ENCODE peak calls at places on chromosomes 13 and 19, in eight cellular contexts. One of them, this sample, is unnamed.

GRCh38 chr13:44331446-44331845 is 42.2 kb upstream of the SERP2 start:
- DNase-seq in kidney: no peak
- DNase-seq in CD8-positive, alpha-beta T cell: no peak
- DNase-seq in SK-N-SH: no peak
- DNase-seq in spleen: no peak
- DNase-seq in body of pancreas: no peak
- DNase-seq in left ventricle myocardium inferior: no peak
- DNase-seq in Panc1: no peak
- DNase-seq in this sample: no peak

GRCh38 chr19:2634228-2634951 is 68.1 kb downstream of the GNG7 start:
- DNase-seq in spleen: peak; percentile 85
- DNase-seq in CD8-positive, alpha-beta T cell: no peak
- DNase-seq in kidney: no peak
- DNase-seq in left ventricle myocardium inferior: peak; percentile 70
- DNase-seq in Panc1: no peak
- DNase-seq in SK-N-SH: no peak
- DNase-seq in body of pancreas: peak; percentile 83
- DNase-seq in this sample: peak; percentile 89

GRCh38 chr19:49749055-49749716 is 13.9 kb downstream of the TSKS start:
- DNase-seq in CD8-positive, alpha-beta T cell: no peak
- DNase-seq in kidney: no peak
- DNase-seq in spleen: no peak
- DNase-seq in SK-N-SH: peak; percentile 58
- DNase-seq in Panc1: no peak
- DNase-seq in body of pancreas: no peak
- DNase-seq in left ventricle myocardium inferior: no peak
- DNase-seq in this sample: no peak

GRCh38 chr19:49635530-49636229 is 4.3 kb downstream of the RRAS start:
- DNase-seq in spleen: no peak
- DNase-seq in Panc1: no peak
- DNase-seq in CD8-positive, alpha-beta T cell: no peak
- DNase-seq in body of pancreas: no peak
- DNase-seq in kidney: no peak
- DNase-seq in SK-N-SH: no peak
- DNase-seq in left ventricle myocardium inferior: no peak
- DNase-seq in this sample: no peak

GRCh38 chr13:22940736-22941135 is 240.0 kb upstream of the SGCG start:
- DNase-seq in left ventricle myocardium inferior: no peak
- DNase-seq in body of pancreas: no peak
- DNase-seq in spleen: no peak
- DNase-seq in kidney: peak; percentile 46
- DNase-seq in SK-N-SH: no peak
- DNase-seq in Panc1: no peak
- DNase-seq in CD8-positive, alpha-beta T cell: no peak
- DNase-seq in this sample: no peak

GRCh38 chr19:31881988-31882387 is 463.4 kb upstream of the ZNF507 start:
- DNase-seq in spleen: no peak
- DNase-seq in CD8-positive, alpha-beta T cell: no peak
- DNase-seq in body of pancreas: no peak
- DNase-seq in Panc1: no peak
- DNase-seq in left ventricle myocardium inferior: no peak
- DNase-seq in kidney: no peak
- DNase-seq in SK-N-SH: no peak
- DNase-seq in this sample: no peak

GRCh38 chr19:3617463-3617862 is 9.1 kb downstream of the CACTIN start:
- DNase-seq in left ventricle myocardium inferior: no peak
- DNase-seq in Panc1: no peak
- DNase-seq in spleen: no peak
- DNase-seq in kidney: no peak
- DNase-seq in SK-N-SH: no peak
- DNase-seq in CD8-positive, alpha-beta T cell: peak; percentile 28
- DNase-seq in body of pancreas: no peak
- DNase-seq in this sample: no peak

GRCh38 chr13:31835932-31836331 is 96.6 kb downstream of the RXFP2 start:
- DNase-seq in Panc1: no peak
- DNase-seq in spleen: no peak
- DNase-seq in SK-N-SH: no peak
- DNase-seq in kidney: no peak
- DNase-seq in left ventricle myocardium inferior: no peak
- DNase-seq in CD8-positive, alpha-beta T cell: no peak
- DNase-seq in body of pancreas: no peak
- DNase-seq in this sample: no peak

GRCh38 chr19:42596391-42597071 is 1.8 kb upstream of the CEACAM8 start:
- DNase-seq in left ventricle myocardium inferior: no peak
- DNase-seq in SK-N-SH: peak; percentile 70
- DNase-seq in Panc1: peak; percentile 39
- DNase-seq in body of pancreas: peak; percentile 18
- DNase-seq in CD8-positive, alpha-beta T cell: peak; percentile 48
- DNase-seq in spleen: peak; percentile 87
- DNase-seq in kidney: peak; percentile 69
- DNase-seq in this sample: peak; percentile 59

GRCh38 chr13:39105110-39105509 is 66.9 kb downstream of the NHLRC3 start:
- DNase-seq in Panc1: no peak
- DNase-seq in kidney: no peak
- DNase-seq in left ventricle myocardium inferior: no peak
- DNase-seq in SK-N-SH: peak; percentile 3
- DNase-seq in spleen: no peak
- DNase-seq in body of pancreas: no peak
- DNase-seq in CD8-positive, alpha-beta T cell: no peak
- DNase-seq in this sample: no peak

GRCh38 chr19:42567567-42567966 is 27.2 kb downstream of the CEACAM8 start:
- DNase-seq in Panc1: no peak
- DNase-seq in left ventricle myocardium inferior: no peak
- DNase-seq in spleen: no peak
- DNase-seq in kidney: no peak
- DNase-seq in SK-N-SH: no peak
- DNase-seq in CD8-positive, alpha-beta T cell: no peak
- DNase-seq in body of pancreas: no peak
- DNase-seq in this sample: no peak

GRCh38 chr19:13839193-13839937 is 37.6 kb upstream of the NANOS3 start:
- DNase-seq in spleen: peak; percentile 98
- DNase-seq in body of pancreas: peak; percentile 80
- DNase-seq in SK-N-SH: peak; percentile 91
- DNase-seq in Panc1: no peak
- DNase-seq in left ventricle myocardium inferior: peak; percentile 95
- DNase-seq in kidney: peak; percentile 96
- DNase-seq in CD8-positive, alpha-beta T cell: peak; percentile 81
- DNase-seq in this sample: peak; percentile 91

GRCh38 chr19:14149509-14149994 is 13.2 kb upstream of the ASF1B start:
- DNase-seq in left ventricle myocardium inferior: peak; percentile 85
- DNase-seq in SK-N-SH: peak; percentile 77
- DNase-seq in kidney: peak; percentile 94
- DNase-seq in Panc1: no peak
- DNase-seq in CD8-positive, alpha-beta T cell: peak; percentile 57
- DNase-seq in spleen: peak; percentile 87
- DNase-seq in body of pancreas: peak; percentile 34
- DNase-seq in this sample: peak; percentile 76

GRCh38 chr13:107882708-107883560 is 332.4 kb downstream of the LIG4 start:
- DNase-seq in body of pancreas: no peak
- DNase-seq in left ventricle myocardium inferior: no peak
- DNase-seq in spleen: no peak
- DNase-seq in kidney: no peak
- DNase-seq in CD8-positive, alpha-beta T cell: no peak
- DNase-seq in SK-N-SH: no peak
- DNase-seq in Panc1: no peak
- DNase-seq in this sample: no peak

GRCh38 chr13:89380101-89380500 is 1708.9 kb downstream of the SLITRK5 start:
- DNase-seq in spleen: no peak
- DNase-seq in SK-N-SH: no peak
- DNase-seq in CD8-positive, alpha-beta T cell: no peak
- DNase-seq in Panc1: no peak
- DNase-seq in left ventricle myocardium inferior: no peak
- DNase-seq in kidney: no peak
- DNase-seq in body of pancreas: peak; percentile 14
- DNase-seq in this sample: no peak

GRCh38 chr13:31929031-31929770 is 102.4 kb upstream of the FRY start:
- DNase-seq in Panc1: no peak
- DNase-seq in SK-N-SH: no peak
- DNase-seq in kidney: no peak
- DNase-seq in spleen: no peak
- DNase-seq in CD8-positive, alpha-beta T cell: no peak
- DNase-seq in body of pancreas: no peak
- DNase-seq in left ventricle myocardium inferior: no peak
- DNase-seq in this sample: no peak

GRCh38 chr13:26950968-26951367 is 190.4 kb upstream of the GPR12 start:
- DNase-seq in spleen: no peak
- DNase-seq in kidney: no peak
- DNase-seq in Panc1: no peak
- DNase-seq in left ventricle myocardium inferior: no peak
- DNase-seq in CD8-positive, alpha-beta T cell: no peak
- DNase-seq in body of pancreas: no peak
- DNase-seq in SK-N-SH: no peak
- DNase-seq in this sample: no peak

GRCh38 chr19:3632739-3633558 is 6.4 kb upstream of the CACTIN start:
- DNase-seq in SK-N-SH: no peak
- DNase-seq in Panc1: no peak
- DNase-seq in left ventricle myocardium inferior: no peak
- DNase-seq in spleen: no peak
- DNase-seq in kidney: no peak
- DNase-seq in body of pancreas: no peak
- DNase-seq in CD8-positive, alpha-beta T cell: no peak
- DNase-seq in this sample: no peak

GRCh38 chr13:30373727-30374126 is 48.6 kb upstream of the UBE2L5 start:
- DNase-seq in CD8-positive, alpha-beta T cell: peak; percentile 26
- DNase-seq in SK-N-SH: no peak
- DNase-seq in left ventricle myocardium inferior: no peak
- DNase-seq in Panc1: no peak
- DNase-seq in spleen: peak; percentile 88
- DNase-seq in kidney: no peak
- DNase-seq in body of pancreas: no peak
- DNase-seq in this sample: peak; percentile 51

GRCh38 chr13:113666324-113666660 is 727 bp upstream of the GRK1 start:
- DNase-seq in CD8-positive, alpha-beta T cell: peak; percentile 1
- DNase-seq in Panc1: no peak
- DNase-seq in left ventricle myocardium inferior: peak; percentile 7
- DNase-seq in SK-N-SH: no peak
- DNase-seq in body of pancreas: no peak
- DNase-seq in spleen: peak; percentile 20
- DNase-seq in kidney: peak; percentile 18
- DNase-seq in this sample: peak; percentile 20

GRCh38 chr13:93246069-93246468 is 19.5 kb downstream of the GPC6 start:
- DNase-seq in CD8-positive, alpha-beta T cell: no peak
- DNase-seq in spleen: no peak
- DNase-seq in Panc1: no peak
- DNase-seq in body of pancreas: no peak
- DNase-seq in left ventricle myocardium inferior: no peak
- DNase-seq in SK-N-SH: no peak
- DNase-seq in kidney: no peak
- DNase-seq in this sample: no peak

DNA sequence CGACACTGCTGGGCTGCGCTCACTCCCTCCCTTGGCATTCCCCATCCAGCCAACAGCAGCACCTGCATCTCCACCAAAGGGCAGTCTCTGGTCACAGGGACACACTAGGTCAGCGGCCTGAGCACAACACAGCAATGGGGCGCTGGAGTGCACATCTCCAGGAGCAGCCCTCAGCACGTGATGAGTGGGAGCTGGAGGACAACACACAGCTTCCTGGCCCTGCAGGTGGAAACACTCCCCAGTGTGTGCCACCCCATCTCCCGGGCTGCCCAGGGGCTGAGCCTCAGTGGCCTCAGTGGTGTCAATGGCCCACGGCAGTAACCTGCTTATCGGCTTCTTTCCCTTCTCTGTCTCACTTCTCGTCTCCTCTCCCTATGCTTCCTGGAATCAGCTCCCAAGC is 96.8 kb upstream of the VSTM2B start:
- DNase-seq in spleen: no peak
- DNase-seq in CD8-positive, alpha-beta T cell: no peak
- DNase-seq in SK-N-SH: no peak
- DNase-seq in body of pancreas: no peak
- DNase-seq in left ventricle myocardium inferior: no peak
- DNase-seq in Panc1: no peak
- DNase-seq in kidney: peak; percentile 7
- DNase-seq in this sample: no peak
- TF ChIP-seq CTCF in spleen: no peak
- TF ChIP-seq CTCF in CD8-positive, alpha-beta T cell: no peak
- TF ChIP-seq CTCF in SK-N-SH: no peak
- TF ChIP-seq CTCF in body of pancreas: no peak
- TF ChIP-seq CTCF in left ventricle myocardium inferior: no peak
- TF ChIP-seq CTCF in Panc1: no peak
- TF ChIP-seq CTCF in kidney: no peak
- TF ChIP-seq CTCF in this sample: no peak

DNA sequence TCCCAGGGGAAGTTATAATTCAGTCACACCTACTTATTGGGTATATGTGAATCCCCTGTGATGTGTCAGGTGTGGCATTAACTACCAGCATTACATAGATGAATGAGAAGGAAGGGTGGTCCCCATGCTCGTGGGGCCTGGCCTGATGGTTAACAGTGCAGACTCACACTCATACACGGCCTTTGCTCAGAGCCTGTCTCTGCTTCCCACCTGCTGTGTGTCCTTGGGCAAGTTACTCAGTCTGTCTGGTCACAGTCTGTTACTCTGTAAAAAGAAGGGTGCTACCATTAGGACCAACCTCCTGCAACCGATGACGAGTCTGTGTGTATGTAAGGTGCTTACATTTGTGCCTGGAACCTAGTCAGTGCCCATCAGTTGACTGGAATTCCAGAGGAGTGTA is 23.8 kb downstream of the SAFB start:
- DNase-seq in CD8-positive, alpha-beta T cell: no peak
- DNase-seq in Panc1: no peak
- DNase-seq in kidney: no peak
- DNase-seq in body of pancreas: no peak
- DNase-seq in spleen: peak; percentile 12
- DNase-seq in left ventricle myocardium inferior: no peak
- DNase-seq in SK-N-SH: no peak
- DNase-seq in this sample: no peak
- H3K36me3 ChIP-seq in CD8-positive, alpha-beta T cell: peaks cover 76% of the 10 kb centered on the region
- H3K36me3 ChIP-seq in Panc1: peaks cover 34% of the 10 kb centered on the region
- H3K36me3 ChIP-seq in kidney: peaks cover 73% of the 10 kb centered on the region
- H3K36me3 ChIP-seq in body of pancreas: peaks cover 46% of the 10 kb centered on the region
- H3K36me3 ChIP-seq in spleen: peaks cover 86% of the 10 kb centered on the region
- H3K36me3 ChIP-seq in left ventricle myocardium inferior: peaks cover 92% of the 10 kb centered on the region
- H3K36me3 ChIP-seq in SK-N-SH: peaks cover 74% of the 10 kb centered on the region
- H3K36me3 ChIP-seq in this sample: peaks cover 92% of the 10 kb centered on the region

GRCh38 chr19:18709546-18709945 is 26.1 kb downstream of the CRTC1 start:
- DNase-seq in left ventricle myocardium inferior: no peak
- DNase-seq in body of pancreas: no peak
- DNase-seq in Panc1: no peak
- DNase-seq in SK-N-SH: peak; percentile 33
- DNase-seq in kidney: no peak
- DNase-seq in CD8-positive, alpha-beta T cell: no peak
- DNase-seq in spleen: no peak
- DNase-seq in this sample: no peak
- H3K4me1 ChIP-seq in left ventricle myocardium inferior: peaks cover 49% of the 10 kb centered on the region
- H3K4me1 ChIP-seq in body of pancreas: no peaks in the 10 kb centered on the region
- H3K4me1 ChIP-seq in Panc1: no peaks in the 10 kb centered on the region
- H3K4me1 ChIP-seq in SK-N-SH: peaks cover 29% of the 10 kb centered on the region
- H3K4me1 ChIP-seq in kidney: peaks cover 5% of the 10 kb centered on the region
- H3K4me1 ChIP-seq in CD8-positive, alpha-beta T cell: peaks cover 22% of the 10 kb centered on the region
- H3K4me1 ChIP-seq in spleen: no peaks in the 10 kb centered on the region
- H3K4me1 ChIP-seq in this sample: peaks cover 16% of the 10 kb centered on the region

DNA sequence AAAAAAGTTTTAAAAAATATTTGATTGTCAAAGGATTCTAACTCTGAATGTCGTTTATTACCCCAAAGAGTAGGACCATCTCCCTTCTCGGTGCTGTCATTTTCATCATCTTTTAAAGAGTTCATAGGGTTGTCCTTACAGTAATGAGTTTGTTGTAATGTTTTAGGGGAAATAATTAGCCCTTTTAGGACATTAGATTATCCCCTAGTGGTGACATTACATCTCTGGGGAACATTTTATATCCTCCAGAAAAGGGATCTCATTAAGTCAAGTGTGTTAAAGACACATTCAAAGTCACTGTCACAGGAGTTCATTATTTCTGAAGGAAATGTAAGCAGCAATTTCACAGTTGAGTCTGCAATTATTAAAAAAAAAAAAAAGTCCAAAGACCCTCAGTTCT is 99.3 kb upstream of the GJB6 start:
- DNase-seq in CD8-positive, alpha-beta T cell: no peak
- DNase-seq in SK-N-SH: no peak
- DNase-seq in kidney: no peak
- DNase-seq in left ventricle myocardium inferior: no peak
- DNase-seq in spleen: no peak
- DNase-seq in body of pancreas: no peak
- DNase-seq in Panc1: no peak
- DNase-seq in this sample: no peak
- TF ChIP-seq CTCF in CD8-positive, alpha-beta T cell: no peak
- TF ChIP-seq CTCF in SK-N-SH: no peak
- TF ChIP-seq CTCF in kidney: no peak
- TF ChIP-seq CTCF in left ventricle myocardium inferior: no peak
- TF ChIP-seq CTCF in spleen: no peak
- TF ChIP-seq CTCF in body of pancreas: no peak
- TF ChIP-seq CTCF in Panc1: no peak
- TF ChIP-seq CTCF in this sample: no peak

This sample was measured in lower lobe of right lung.